ENCODE peak calls at places on chromosomes 12 and 14, in six cellular contexts. One of them, this sample, is unnamed.

GRCh38 chr12:96441811-96442210 is 41.6 kb upstream of the CDK17 start:
- DNase-seq in cardiac muscle cell: no peak
- DNase-seq in left ventricle myocardium inferior: no peak
- DNase-seq in K562: no peak
- DNase-seq in psoas muscle: no peak
- DNase-seq in esophagus squamous epithelium: no peak
- DNase-seq in this sample: no peak

GRCh38 chr14:34571771-34572170 is 32.3 kb upstream of the EAPP start:
- DNase-seq in cardiac muscle cell: no peak
- DNase-seq in left ventricle myocardium inferior: no peak
- DNase-seq in K562: no peak
- DNase-seq in psoas muscle: no peak
- DNase-seq in esophagus squamous epithelium: no peak
- DNase-seq in this sample: no peak

GRCh38 chr12:61254225-61254624 is 1006.0 kb upstream of the USP15 start:
- DNase-seq in cardiac muscle cell: no peak
- DNase-seq in left ventricle myocardium inferior: no peak
- DNase-seq in K562: no peak
- DNase-seq in psoas muscle: no peak
- DNase-seq in esophagus squamous epithelium: no peak
- DNase-seq in this sample: no peak

GRCh38 chr14:32430326-32430725 is 101.2 kb downstream of the AKAP6 start:
- DNase-seq in cardiac muscle cell: no peak
- DNase-seq in left ventricle myocardium inferior: no peak
- DNase-seq in K562: peak; percentile 19
- DNase-seq in psoas muscle: no peak
- DNase-seq in esophagus squamous epithelium: no peak
- DNase-seq in this sample: no peak

GRCh38 chr12:30968211-30968610 is 41.7 kb downstream of the TSPAN11 start:
- DNase-seq in cardiac muscle cell: peak; percentile 59
- DNase-seq in left ventricle myocardium inferior: no peak
- DNase-seq in K562: no peak
- DNase-seq in psoas muscle: peak; percentile 26
- DNase-seq in esophagus squamous epithelium: no peak
- DNase-seq in this sample: no peak

GRCh38 chr14:38481939-38482678 is 226.2 kb upstream of the CLEC14A start:
- DNase-seq in cardiac muscle cell: no peak
- DNase-seq in left ventricle myocardium inferior: no peak
- DNase-seq in K562: no peak
- DNase-seq in psoas muscle: peak; percentile 20
- DNase-seq in esophagus squamous epithelium: no peak
- DNase-seq in this sample: no peak

GRCh38 chr12:87382959-87383591 is 646.1 kb downstream of the C12orf50 start:
- DNase-seq in cardiac muscle cell: no peak
- DNase-seq in left ventricle myocardium inferior: no peak
- DNase-seq in K562: no peak
- DNase-seq in psoas muscle: no peak
- DNase-seq in esophagus squamous epithelium: no peak
- DNase-seq in this sample: no peak

GRCh38 chr12:104722541-104723534 is 235.3 kb downstream of the SLC41A2 start:
- DNase-seq in cardiac muscle cell: no peak
- DNase-seq in left ventricle myocardium inferior: no peak
- DNase-seq in K562: peak; percentile 35
- DNase-seq in psoas muscle: no peak
- DNase-seq in esophagus squamous epithelium: no peak
- DNase-seq in this sample: no peak

GRCh38 chr12:118979763-118980406 is 1.5 kb upstream of the SRRM4 start:
- DNase-seq in cardiac muscle cell: peak; percentile 88
- DNase-seq in left ventricle myocardium inferior: no peak
- DNase-seq in K562: peak; percentile 76
- DNase-seq in psoas muscle: no peak
- DNase-seq in esophagus squamous epithelium: no peak
- DNase-seq in this sample: no peak

GRCh38 chr12:111692575-111693210 is 6.8 kb downstream of the ACAD10 start:
- DNase-seq in cardiac muscle cell: no peak
- DNase-seq in left ventricle myocardium inferior: no peak
- DNase-seq in K562: peak; percentile 60
- DNase-seq in psoas muscle: no peak
- DNase-seq in esophagus squamous epithelium: no peak
- DNase-seq in this sample: no peak

GRCh38 chr14:105941226-105942166 is 415.1 kb downstream of the TMEM121 start:
- DNase-seq in cardiac muscle cell: no peak
- DNase-seq in left ventricle myocardium inferior: no peak
- DNase-seq in K562: no peak
- DNase-seq in psoas muscle: no peak
- DNase-seq in esophagus squamous epithelium: no peak
- DNase-seq in this sample: no peak

GRCh38 chr14:36268957-36269734 is 51.3 kb downstream of the MBIP start:
- DNase-seq in cardiac muscle cell: peak; percentile 57
- DNase-seq in left ventricle myocardium inferior: no peak
- DNase-seq in K562: no peak
- DNase-seq in psoas muscle: no peak
- DNase-seq in esophagus squamous epithelium: no peak
- DNase-seq in this sample: no peak

GRCh38 chr12:49098035-49098451 is 3.4 kb upstream of the DHH start:
- DNase-seq in cardiac muscle cell: peak; percentile 69
- DNase-seq in left ventricle myocardium inferior: peak; percentile 25
- DNase-seq in K562: peak; percentile 78
- DNase-seq in psoas muscle: peak; percentile 62
- DNase-seq in esophagus squamous epithelium: no peak
- DNase-seq in this sample: peak; percentile 61

GRCh38 chr12:103884316-103884715 is 43.3 kb upstream of the NT5DC3 start:
- DNase-seq in cardiac muscle cell: peak; percentile 47
- DNase-seq in left ventricle myocardium inferior: no peak
- DNase-seq in K562: peak; percentile 30
- DNase-seq in psoas muscle: no peak
- DNase-seq in esophagus squamous epithelium: no peak
- DNase-seq in this sample: no peak

GRCh38 chr12:63525831-63526230 is 142.5 kb downstream of the DPY19L2 start:
- DNase-seq in cardiac muscle cell: no peak
- DNase-seq in left ventricle myocardium inferior: no peak
- DNase-seq in K562: no peak
- DNase-seq in psoas muscle: no peak
- DNase-seq in esophagus squamous epithelium: no peak
- DNase-seq in this sample: no peak

GRCh38 chr14:35380794-35381193 is 23.8 kb downstream of the NFKBIA start:
- DNase-seq in cardiac muscle cell: no peak
- DNase-seq in left ventricle myocardium inferior: no peak
- DNase-seq in K562: no peak
- DNase-seq in psoas muscle: no peak
- DNase-seq in esophagus squamous epithelium: no peak
- DNase-seq in this sample: no peak

GRCh38 chr14:96624661-96625435 is 122.7 kb downstream of the PAPOLA start:
- DNase-seq in cardiac muscle cell: no peak
- DNase-seq in left ventricle myocardium inferior: no peak
- DNase-seq in K562: no peak
- DNase-seq in psoas muscle: no peak
- DNase-seq in esophagus squamous epithelium: no peak
- DNase-seq in this sample: no peak

GRCh38 chr14:90571149-90571548 is 174.3 kb downstream of the CALM1 start:
- DNase-seq in cardiac muscle cell: no peak
- DNase-seq in left ventricle myocardium inferior: no peak
- DNase-seq in K562: no peak
- DNase-seq in psoas muscle: no peak
- DNase-seq in esophagus squamous epithelium: no peak
- DNase-seq in this sample: no peak

GRCh38 chr12:92987846-92988621 is 58.9 kb upstream of the EEA1 start:
- DNase-seq in cardiac muscle cell: peak; percentile 24
- DNase-seq in left ventricle myocardium inferior: peak; percentile 25
- DNase-seq in K562: no peak
- DNase-seq in psoas muscle: peak; percentile 68
- DNase-seq in esophagus squamous epithelium: no peak
- DNase-seq in this sample: no peak

GRCh38 chr12:109153711-109154434 is 37.5 kb downstream of the ACACB start:
- DNase-seq in cardiac muscle cell: peak; percentile 17
- DNase-seq in left ventricle myocardium inferior: no peak
- DNase-seq in K562: peak; percentile 46
- DNase-seq in psoas muscle: no peak
- DNase-seq in esophagus squamous epithelium: no peak
- DNase-seq in this sample: no peak

GRCh38 chr12:52179396-52179973 is 12.3 kb downstream of the KRT80 start:
- DNase-seq in cardiac muscle cell: no peak
- DNase-seq in left ventricle myocardium inferior: no peak
- DNase-seq in K562: no peak
- DNase-seq in psoas muscle: no peak
- DNase-seq in esophagus squamous epithelium: no peak
- DNase-seq in this sample: no peak

GRCh38 chr14:34030864-34031263 is 80.0 kb upstream of the EGLN3 start:
- DNase-seq in cardiac muscle cell: no peak
- DNase-seq in left ventricle myocardium inferior: peak; percentile 45
- DNase-seq in K562: no peak
- DNase-seq in psoas muscle: peak; percentile 53
- DNase-seq in esophagus squamous epithelium: no peak
- DNase-seq in this sample: no peak

GRCh38 chr14:49297102-49297501 is 289.1 kb downstream of the RPS29 start:
- DNase-seq in cardiac muscle cell: no peak
- DNase-seq in left ventricle myocardium inferior: no peak
- DNase-seq in K562: no peak
- DNase-seq in psoas muscle: no peak
- DNase-seq in esophagus squamous epithelium: no peak
- DNase-seq in this sample: no peak

GRCh38 chr12:105725054-105725453 is 394.6 kb downstream of the C12orf75 start:
- DNase-seq in cardiac muscle cell: no peak
- DNase-seq in left ventricle myocardium inferior: no peak
- DNase-seq in K562: no peak
- DNase-seq in psoas muscle: no peak
- DNase-seq in esophagus squamous epithelium: no peak
- DNase-seq in this sample: no peak

DNA sequence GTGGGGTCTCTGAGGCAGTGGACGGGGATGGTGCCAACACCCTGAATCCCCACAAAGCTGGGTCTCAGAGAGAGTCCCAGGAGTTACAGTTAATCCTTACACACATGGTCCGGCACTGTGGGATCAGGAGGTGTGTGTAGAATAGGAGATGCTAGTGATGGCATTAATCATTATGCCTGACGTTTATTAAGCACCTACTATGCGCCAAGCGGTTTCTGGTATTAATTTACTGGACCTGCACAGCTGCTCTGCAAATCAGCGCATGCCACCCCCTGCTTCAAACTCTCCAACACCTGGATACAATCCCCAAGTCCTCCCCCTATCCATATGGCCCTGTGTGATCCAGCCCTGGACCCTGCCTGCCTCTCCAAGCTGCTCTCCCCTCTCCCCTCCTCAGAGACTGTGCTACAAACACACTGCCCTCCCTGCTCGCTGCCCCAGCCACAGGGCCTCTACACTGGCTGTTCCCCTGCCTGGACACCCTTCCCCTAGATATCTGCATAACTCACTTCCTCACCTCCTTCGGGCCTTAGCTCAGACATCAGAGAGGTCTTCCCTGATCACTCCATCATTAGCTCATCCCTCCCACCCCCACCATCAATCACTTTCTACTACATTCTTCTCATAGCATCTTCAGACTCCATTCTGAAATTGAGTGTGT is 86.0 kb downstream of the RFLNA start:
- DNase-seq in cardiac muscle cell: no peak
- DNase-seq in left ventricle myocardium inferior: no peak
- DNase-seq in K562: no peak
- DNase-seq in psoas muscle: no peak
- DNase-seq in esophagus squamous epithelium: no peak
- DNase-seq in this sample: no peak
- H3K36me3 ChIP-seq in cardiac muscle cell: peaks cover 14% of the 10 kb centered on the region
- H3K36me3 ChIP-seq in left ventricle myocardium inferior: peaks cover 69% of the 10 kb centered on the region
- H3K36me3 ChIP-seq in K562: peaks cover 49% of the 10 kb centered on the region
- H3K36me3 ChIP-seq in psoas muscle: peaks cover 3% of the 10 kb centered on the region
- H3K36me3 ChIP-seq in esophagus squamous epithelium: peaks cover 15% of the 10 kb centered on the region
- H3K36me3 ChIP-seq in this sample: peaks cover 5% of the 10 kb centered on the region

GRCh38 chr12:7127916-7128626 is 618 bp downstream of the RBP5 start:
- DNase-seq in cardiac muscle cell: no peak
- DNase-seq in left ventricle myocardium inferior: no peak
- DNase-seq in K562: peak; percentile 45
- DNase-seq in psoas muscle: no peak
- DNase-seq in esophagus squamous epithelium: no peak
- DNase-seq in this sample: no peak
- H3K4me3 ChIP-seq in cardiac muscle cell: no peak overlapping the region
- H3K4me3 ChIP-seq in left ventricle myocardium inferior: no peak overlapping the region
- H3K4me3 ChIP-seq in K562: peak overlapping the region; percentile 61
- H3K4me3 ChIP-seq in psoas muscle: no peak overlapping the region
- H3K4me3 ChIP-seq in esophagus squamous epithelium: no peak overlapping the region
- H3K4me3 ChIP-seq in this sample: no peak overlapping the region

GRCh38 chr14:75879031-75879430 is 102.8 kb downstream of the TGFB3 start:
- DNase-seq in cardiac muscle cell: no peak
- DNase-seq in left ventricle myocardium inferior: no peak
- DNase-seq in K562: no peak
- DNase-seq in psoas muscle: no peak
- DNase-seq in esophagus squamous epithelium: no peak
- DNase-seq in this sample: no peak

GRCh38 chr14:75877292-75877691 is 104.5 kb downstream of the TGFB3 start:
- DNase-seq in cardiac muscle cell: no peak
- DNase-seq in left ventricle myocardium inferior: no peak
- DNase-seq in K562: no peak
- DNase-seq in psoas muscle: no peak
- DNase-seq in esophagus squamous epithelium: no peak
- DNase-seq in this sample: no peak

GRCh38 chr14:75875958-75876357 is 105.8 kb downstream of the TGFB3 start:
- DNase-seq in cardiac muscle cell: no peak
- DNase-seq in left ventricle myocardium inferior: no peak
- DNase-seq in K562: peak; percentile 14
- DNase-seq in psoas muscle: no peak
- DNase-seq in esophagus squamous epithelium: no peak
- DNase-seq in this sample: no peak

GRCh38 chr14:75876526-75876925 is 105.3 kb downstream of the TGFB3 start:
- DNase-seq in cardiac muscle cell: no peak
- DNase-seq in left ventricle myocardium inferior: no peak
- DNase-seq in K562: no peak
- DNase-seq in psoas muscle: no peak
- DNase-seq in esophagus squamous epithelium: no peak
- DNase-seq in this sample: no peak

DNA sequence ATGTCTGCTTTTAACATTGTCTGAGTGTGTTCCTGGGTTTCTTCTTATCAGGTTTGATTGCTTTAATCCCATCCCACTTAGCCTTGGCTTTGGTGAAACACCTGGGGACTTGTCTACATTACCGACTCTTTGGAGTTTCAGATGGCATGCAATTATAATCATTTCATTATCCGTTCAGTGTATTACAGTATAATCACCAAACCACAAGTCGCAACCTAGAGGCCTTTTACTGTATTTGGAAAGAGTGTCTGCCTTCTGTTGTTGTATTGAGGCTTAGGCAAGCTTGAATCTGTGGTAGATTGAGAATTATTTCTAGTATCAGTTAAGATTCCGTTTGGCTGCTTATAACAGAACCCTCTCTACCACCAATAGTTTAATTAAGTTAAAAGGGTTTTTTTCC is 103.9 kb downstream of the TGFB3 start:
- DNase-seq in cardiac muscle cell: no peak
- DNase-seq in left ventricle myocardium inferior: no peak
- DNase-seq in K562: no peak
- DNase-seq in psoas muscle: no peak
- DNase-seq in esophagus squamous epithelium: no peak
- DNase-seq in this sample: no peak
- H3K27ac ChIP-seq in cardiac muscle cell: no peak overlapping the region
- H3K27ac ChIP-seq in left ventricle myocardium inferior: peak overlapping the region; percentile 48
- H3K27ac ChIP-seq in K562: no peak overlapping the region
- H3K27ac ChIP-seq in psoas muscle: no peak overlapping the region
- H3K27ac ChIP-seq in esophagus squamous epithelium: no peak overlapping the region
- H3K27ac ChIP-seq in this sample: no peak overlapping the region

DNA sequence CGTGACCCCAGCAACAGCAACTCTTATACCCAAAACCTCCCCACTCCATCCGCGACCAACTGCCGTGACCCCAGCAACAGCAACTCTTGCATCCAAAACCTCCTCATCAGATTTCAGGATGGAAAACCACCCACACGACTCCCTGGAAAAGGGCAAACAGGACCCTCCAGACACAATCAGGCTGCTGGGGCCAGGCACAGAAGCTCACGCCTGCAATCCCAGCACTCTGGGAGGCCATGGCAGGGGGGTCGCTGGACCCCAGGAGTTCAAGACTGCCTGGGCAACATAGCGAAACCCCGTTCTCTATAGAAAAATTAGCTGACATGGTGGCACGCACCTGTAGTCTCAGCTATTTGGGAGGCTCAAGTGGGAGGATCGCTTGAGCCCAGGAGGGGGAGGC is 19.7 kb downstream of the PGAM5 start:
- DNase-seq in cardiac muscle cell: no peak
- DNase-seq in left ventricle myocardium inferior: no peak
- DNase-seq in K562: no peak
- DNase-seq in psoas muscle: no peak
- DNase-seq in esophagus squamous epithelium: no peak
- DNase-seq in this sample: no peak
- H3K36me3 ChIP-seq in cardiac muscle cell: peaks cover 69% of the 10 kb centered on the region
- H3K36me3 ChIP-seq in left ventricle myocardium inferior: peaks cover 87% of the 10 kb centered on the region
- H3K36me3 ChIP-seq in K562: peaks cover 95% of the 10 kb centered on the region
- H3K36me3 ChIP-seq in psoas muscle: peaks cover 15% of the 10 kb centered on the region
- H3K36me3 ChIP-seq in esophagus squamous epithelium: peaks cover 55% of the 10 kb centered on the region
- H3K36me3 ChIP-seq in this sample: peaks cover 94% of the 10 kb centered on the region